ENCODE peak calls at places on chromosomes 6 and 20, in seven cellular contexts. Z is fibroblast of lung; K is stomach; F is Peyer's patch; U is CD4-positive, CD25-positive, alpha-beta regulatory T cell; M is astrocyte of the spinal cord; J is GM23338. O is an unnamed sample.

GRCh38 chr6:36116480-36116879 is 13.8 kb upstream of the MAPK13 start:
- DNase-seq in Z (no peak), K (no peak), F (peak), U (no peak), M (no peak), J (no peak), O (no peak)

GRCh38 chr20:9143926-9144325 is 75.0 kb downstream of the PLCB4 start:
- DNase-seq in Z (no peak), K (no peak), F (no peak), U (no peak), M (peak), J (no peak), O (no peak)

GRCh38 chr20:24389686-24390085 is 79.7 kb upstream of the SYNDIG1 start:
- DNase-seq in Z (no peak), K (no peak), F (no peak), U (peak), M (no peak), J (no peak), O (no peak)

GRCh38 chr20:9186396-9186795 is 117.5 kb downstream of the PLCB4 start:
- DNase-seq in Z (no peak), K (no peak), F (no peak), U (no peak), M (no peak), J (no peak), O (no peak)

GRCh38 chr20:25686081-25687077 is 10.3 kb downstream of the ZNF337 start:
- DNase-seq in Z (no peak), K (no peak), F (no peak), U (no peak), M (no peak), J (no peak), O (no peak)

GRCh38 chr6:24387818-24388217 is 14.9 kb upstream of the MRS2 start:
- DNase-seq in Z (no peak), K (no peak), F (no peak), U (no peak), M (no peak), J (no peak), O (no peak)

GRCh38 chr6:10613693-10614092 is 80.7 kb downstream of the C6orf52 start:
- DNase-seq in Z (peak), K (no peak), F (no peak), U (no peak), M (peak), J (no peak), O (no peak)

GRCh38 chr6:14897836-14898235 is 348.0 kb upstream of the JARID2 start:
- DNase-seq in Z (no peak), K (no peak), F (no peak), U (no peak), M (no peak), J (no peak), O (no peak)

GRCh38 chr6:48985025-48985424 is 478.0 kb downstream of the MMUT start:
- DNase-seq in Z (peak), K (no peak), F (no peak), U (no peak), M (peak), J (no peak), O (no peak)

GRCh38 chr20:61280217-61280980 is 28.3 kb downstream of the CDH4 start:
- DNase-seq in Z (no peak), K (no peak), F (no peak), U (no peak), M (no peak), J (peak), O (no peak)

GRCh38 chr20:45080867-45081616 is 19.9 kb downstream of the KCNS1 start:
- DNase-seq in Z (peak), K (no peak), F (no peak), U (peak), M (no peak), J (peak), O (no peak)

GRCh38 chr20:58618694-58619540 is 32.2 kb upstream of the STX16 start:
- DNase-seq in Z (peak), K (no peak), F (no peak), U (no peak), M (peak), J (peak), O (no peak)

GRCh38 chr6:40165036-40165709 is 230.9 kb upstream of the MOCS1 start:
- DNase-seq in Z (no peak), K (no peak), F (no peak), U (no peak), M (no peak), J (no peak), O (no peak)

GRCh38 chr6:140594806-140595128 is 1220.3 kb upstream of the CITED2 start:
- DNase-seq in Z (no peak), K (no peak), F (no peak), U (no peak), M (no peak), J (no peak), O (no peak)

GRCh38 chr20:16222859-16223411 is 350.3 kb downstream of the KIF16B start:
- DNase-seq in Z (no peak), K (no peak), F (no peak), U (no peak), M (no peak), J (no peak), O (no peak)

GRCh38 chr6:5457036-5457435 is 195.7 kb downstream of the FARS2 start:
- DNase-seq in Z (peak), K (no peak), F (no peak), U (no peak), M (peak), J (no peak), O (no peak)

GRCh38 chr6:90194371-90194841 is 102.2 kb downstream of the BACH2 start:
- DNase-seq in Z (peak), K (no peak), F (no peak), U (no peak), M (peak), J (no peak), O (no peak)

GRCh38 chr6:66128676-66129075 is 421.6 kb upstream of the EYS start:
- DNase-seq in Z (no peak), K (no peak), F (no peak), U (no peak), M (no peak), J (no peak), O (no peak)

GRCh38 chr6:112833546-112834215 is 486.6 kb downstream of the RFPL4B start:
- DNase-seq in Z (peak), K (no peak), F (no peak), U (no peak), M (peak), J (no peak), O (no peak)

GRCh38 chr6:145315982-145316600 is 419.2 kb downstream of the EPM2A start:
- DNase-seq in Z (no peak), K (no peak), F (no peak), U (no peak), M (no peak), J (peak), O (no peak)

GRCh38 chr6:120805267-120805666 is 529.0 kb downstream of the TBC1D32 start:
- DNase-seq in Z (peak), K (no peak), F (no peak), U (no peak), M (peak), J (no peak), O (no peak)

GRCh38 chr6:150169609-150170008 is 26.8 kb downstream of the PPP1R14C start:
- DNase-seq in Z (peak), K (no peak), F (no peak), U (no peak), M (peak), J (no peak), O (no peak)

GRCh38 chr6:167648506-167649278 is 178.0 kb upstream of the AFDN start:
- DNase-seq in Z (no peak), K (no peak), F (no peak), U (no peak), M (no peak), J (no peak), O (no peak)

GRCh38 chr20:57467742-57468141 is 57.2 kb downstream of the CTCFL start:
- DNase-seq in Z (no peak), K (no peak), F (no peak), U (no peak), M (no peak), J (peak), O (no peak)

GRCh38 chr20:3383878-3384495 is 23.5 kb downstream of the DNAAF9 start:
- DNase-seq in Z (no peak), K (no peak), F (no peak), U (peak), M (no peak), J (no peak), O (no peak)

GRCh38 chr20:20446613-20447012 is 78.7 kb downstream of the INSM1 start:
- DNase-seq in Z (no peak), K (no peak), F (no peak), U (no peak), M (no peak), J (no peak), O (peak)

GRCh38 chr20:34145280-34145819 is 33.3 kb upstream of the EIF2S2 start:
- DNase-seq in Z (no peak), K (no peak), F (no peak), U (no peak), M (no peak), J (no peak), O (no peak)

GRCh38 chr6:101296184-101296583 is 97.3 kb upstream of the GRIK2 start:
- DNase-seq in Z (peak), K (no peak), F (no peak), U (no peak), M (peak), J (no peak), O (no peak)

GRCh38 chr6:30592287-30592686 is 21.0 kb downstream of the ABCF1 start:
- DNase-seq in Z (no peak), K (no peak), F (no peak), U (no peak), M (no peak), J (no peak), O (no peak)

GRCh38 chr20:23235173-23236027 is 115.2 kb upstream of the NXT1 start:
- DNase-seq in Z (peak), K (peak), F (peak), U (peak), M (peak), J (peak), O (peak)

GRCh38 chr20:63947638-63948456 is 8.4 kb downstream of the UCKL1 start:
- DNase-seq in Z (no peak), K (no peak), F (no peak), U (peak), M (no peak), J (no peak), O (no peak)

GRCh38 chr20:64044484-64045247 is 4.8 kb downstream of the SOX18 start:
- DNase-seq in Z (peak), K (no peak), F (no peak), U (no peak), M (peak), J (no peak), O (no peak)

GRCh38 chr6:150263765-150264415 is 104.9 kb upstream of the IYD start:
- DNase-seq in Z (no peak), K (no peak), F (peak), U (peak), M (no peak), J (no peak), O (no peak)

GRCh38 chr6:145028144-145028818 is 707.0 kb downstream of the EPM2A start:
- DNase-seq in Z (peak), K (no peak), F (no peak), U (peak), M (peak), J (peak), O (no peak)

GRCh38 chr6:42963855-42964605 is 3.5 kb downstream of the GNMT start:
- DNase-seq in Z (peak), K (no peak), F (peak), U (peak), M (peak), J (peak), O (no peak)

GRCh38 chr6:46510656-46511055 is 19.4 kb upstream of the RCAN2 start:
- DNase-seq in Z (peak), K (no peak), F (no peak), U (no peak), M (peak), J (no peak), O (no peak)

DNA sequence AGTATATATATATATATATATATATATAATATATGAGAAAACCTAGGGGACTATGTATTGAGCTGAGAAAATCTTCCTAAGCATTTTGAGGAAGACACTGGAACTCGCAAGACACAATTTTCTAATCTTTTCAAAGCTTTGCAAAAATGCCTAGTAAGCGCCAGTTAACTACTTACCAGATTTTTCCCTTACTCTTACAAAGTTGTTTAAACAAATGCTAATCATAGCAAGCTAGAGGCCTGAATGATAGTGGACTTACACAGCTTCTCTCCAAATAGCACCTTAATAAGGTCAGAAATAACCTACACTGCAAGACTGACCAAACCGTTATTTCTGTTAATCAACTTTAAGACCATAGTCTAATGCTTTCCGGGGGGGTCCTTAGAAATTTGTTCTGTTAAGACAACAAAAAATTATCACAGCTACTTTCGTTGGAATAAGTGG is 56.1 kb upstream of the HFE start:
- DNase-seq in Z (no peak), K (no peak), F (no peak), U (peak), M (no peak), J (no peak), O (no peak)
- H3K4me3 ChIP-seq in Z (peak), K (no peak), F (peak), U (peak), M (peak), J (peak), O (peak)

DNA sequence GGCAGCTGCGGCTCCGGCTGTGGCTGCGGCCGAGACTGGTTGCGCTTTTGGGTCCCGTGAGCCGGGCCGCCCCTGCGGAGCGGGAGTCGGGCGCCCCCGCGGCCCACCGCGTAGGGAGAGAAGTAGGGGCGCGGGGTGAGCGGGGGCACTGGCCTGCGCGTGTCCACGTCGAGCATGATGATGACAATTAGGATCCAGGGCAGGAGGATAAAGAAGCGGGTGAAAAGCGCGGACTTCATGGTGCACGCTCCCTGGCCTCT is 739 bp downstream of the B3GAT2 start:
- DNase-seq in Z (no peak), K (no peak), F (no peak), U (no peak), M (no peak), J (no peak), O (no peak)
- H3K4me3 ChIP-seq in Z (peak), K (peak), F (peak), U (no peak), M (peak), J (peak), O (peak)

GRCh38 chr6:93418448-93419303 is 683 bp downstream of the EPHA7 start:
- DNase-seq in Z (peak), K (no peak), F (peak), U (no peak), M (peak), J (peak), O (peak)
- H3K4me3 ChIP-seq in Z (peak), K (peak), F (peak), U (no peak), M (peak), J (peak), O (peak)

DNA sequence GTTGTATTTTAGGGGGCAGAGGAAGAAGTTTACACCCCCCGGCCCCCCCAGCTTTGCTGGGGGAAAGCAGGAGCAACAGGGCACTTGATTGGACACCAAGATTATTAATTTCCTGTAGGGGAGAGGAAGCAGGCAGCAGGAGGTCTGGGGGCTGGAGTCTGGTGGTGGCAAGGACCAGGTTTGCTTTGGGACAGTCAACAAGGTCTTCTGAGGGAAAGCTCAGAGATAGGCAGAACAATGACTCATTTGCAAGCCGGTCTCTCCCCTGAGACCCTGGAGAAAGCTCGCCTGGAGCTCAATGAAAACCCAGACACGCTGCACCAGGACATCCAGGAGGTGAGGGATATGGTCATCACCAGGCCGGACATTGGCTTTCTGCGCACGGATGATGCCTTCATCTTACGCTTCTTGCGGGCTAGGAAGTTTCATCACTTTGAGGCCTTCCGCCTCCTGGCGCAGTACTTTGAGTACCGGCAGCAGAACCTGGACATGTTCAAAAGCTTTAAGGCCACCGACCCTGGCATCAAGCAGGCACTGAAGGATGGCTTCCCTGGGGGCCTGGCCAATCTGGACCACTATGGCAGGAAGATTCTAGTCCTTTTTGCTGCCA is 1.6 kb downstream of the CLVS2 start:
- DNase-seq in Z (no peak), K (no peak), F (no peak), U (no peak), M (no peak), J (no peak), O (no peak)
- H3K4me3 ChIP-seq in Z (no peak), K (no peak), F (no peak), U (no peak), M (no peak), J (peak), O (no peak)

GRCh38 chr6:68635706-68636513 is 828 bp downstream of the ADGRB3 start:
- DNase-seq in Z (peak), K (no peak), F (no peak), U (peak), M (peak), J (peak), O (no peak)
- H3K4me3 ChIP-seq in Z (peak), K (peak), F (peak), U (no peak), M (peak), J (peak), O (peak)